ENCODE peak calls at places on chromosomes 3 and 15, in four cellular contexts. One of them, this sample, is unnamed. For H3K4me1, the result is how much of the 10 kb centered on the place peaks cover.

GRCh38 chr15:92077353-92078080 is 224.0 kb downstream of the SLCO3A1 start:
- DNase-seq in HCT116: peak
- DNase-seq in left ventricle myocardium inferior: peak
- DNase-seq in lower lobe of right lung: peak
- DNase-seq in this sample: peak

GRCh38 chr15:27694506-27695077 is 404.5 kb downstream of the OCA2 start:
- DNase-seq in lower lobe of right lung: no peak
- DNase-seq in left ventricle myocardium inferior: no peak
- DNase-seq in HCT116: no peak
- DNase-seq in this sample: no peak

GRCh38 chr3:102006812-102007485 is 157.6 kb downstream of the NFKBIZ start:
- DNase-seq in left ventricle myocardium inferior: peak
- DNase-seq in lower lobe of right lung: no peak
- DNase-seq in HCT116: no peak
- DNase-seq in this sample: no peak

GRCh38 chr3:122786067-122786466 is 7.6 kb downstream of the HSPBAP1 start:
- DNase-seq in left ventricle myocardium inferior: no peak
- DNase-seq in HCT116: no peak
- DNase-seq in lower lobe of right lung: no peak
- DNase-seq in this sample: no peak

GRCh38 chr3:13025090-13025489 is 48.1 kb downstream of the IQSEC1 start:
- DNase-seq in lower lobe of right lung: peak
- DNase-seq in HCT116: peak
- DNase-seq in left ventricle myocardium inferior: peak
- DNase-seq in this sample: no peak

GRCh38 chr3:184160456-184160855 is 5.3 kb downstream of the DVL3 start:
- DNase-seq in HCT116: no peak
- DNase-seq in lower lobe of right lung: no peak
- DNase-seq in left ventricle myocardium inferior: no peak
- DNase-seq in this sample: no peak

GRCh38 chr15:60135961-60136360 is 131.8 kb downstream of the FOXB1 start:
- DNase-seq in left ventricle myocardium inferior: no peak
- DNase-seq in lower lobe of right lung: no peak
- DNase-seq in HCT116: no peak
- DNase-seq in this sample: no peak

GRCh38 chr15:70502576-70502975 is 260.8 kb downstream of the UACA start:
- DNase-seq in HCT116: no peak
- DNase-seq in lower lobe of right lung: no peak
- DNase-seq in left ventricle myocardium inferior: no peak
- DNase-seq in this sample: no peak

GRCh38 chr3:152257246-152258074 is 11.3 kb upstream of the MBNL1 start:
- DNase-seq in lower lobe of right lung: no peak
- DNase-seq in left ventricle myocardium inferior: no peak
- DNase-seq in HCT116: no peak
- DNase-seq in this sample: no peak

GRCh38 chr3:171407746-171408145 is 52.5 kb downstream of the TNIK start:
- DNase-seq in HCT116: no peak
- DNase-seq in left ventricle myocardium inferior: no peak
- DNase-seq in lower lobe of right lung: no peak
- DNase-seq in this sample: no peak

GRCh38 chr3:71476950-71477349 is 106.6 kb downstream of the FOXP1 start:
- DNase-seq in left ventricle myocardium inferior: no peak
- DNase-seq in lower lobe of right lung: no peak
- DNase-seq in HCT116: no peak
- DNase-seq in this sample: no peak

GRCh38 chr15:41969851-41970431 is 2.4 kb downstream of the EHD4 start:
- DNase-seq in left ventricle myocardium inferior: no peak
- DNase-seq in HCT116: no peak
- DNase-seq in lower lobe of right lung: no peak
- DNase-seq in this sample: no peak

GRCh38 chr3:176430244-176430893 is 766.9 kb downstream of the TBL1XR1 start:
- DNase-seq in left ventricle myocardium inferior: no peak
- DNase-seq in lower lobe of right lung: no peak
- DNase-seq in HCT116: peak
- DNase-seq in this sample: peak

GRCh38 chr15:60362318-60363023 is 35.3 kb downstream of the ANXA2 start:
- DNase-seq in lower lobe of right lung: no peak
- DNase-seq in HCT116: no peak
- DNase-seq in left ventricle myocardium inferior: no peak
- DNase-seq in this sample: no peak

GRCh38 chr3:114673481-114673880 is 379.7 kb downstream of the TIGIT start:
- DNase-seq in lower lobe of right lung: no peak
- DNase-seq in left ventricle myocardium inferior: no peak
- DNase-seq in HCT116: no peak
- DNase-seq in this sample: no peak

GRCh38 chr3:34011171-34012101 is 213.0 kb downstream of the PDCD6IP start:
- DNase-seq in lower lobe of right lung: no peak
- DNase-seq in left ventricle myocardium inferior: no peak
- DNase-seq in HCT116: peak
- DNase-seq in this sample: peak

GRCh38 chr3:34009480-34009844 is 211.0 kb downstream of the PDCD6IP start:
- DNase-seq in lower lobe of right lung: no peak
- DNase-seq in HCT116: no peak
- DNase-seq in left ventricle myocardium inferior: no peak
- DNase-seq in this sample: no peak

GRCh38 chr3:34005886-34006285 is 207.5 kb downstream of the PDCD6IP start:
- DNase-seq in left ventricle myocardium inferior: no peak
- DNase-seq in HCT116: no peak
- DNase-seq in lower lobe of right lung: no peak
- DNase-seq in this sample: no peak

GRCh38 chr3:34008191-34008590 is 209.8 kb downstream of the PDCD6IP start:
- DNase-seq in HCT116: no peak
- DNase-seq in lower lobe of right lung: no peak
- DNase-seq in left ventricle myocardium inferior: no peak
- DNase-seq in this sample: no peak

GRCh38 chr3:34008836-34009479 is 210.5 kb downstream of the PDCD6IP start:
- DNase-seq in lower lobe of right lung: no peak
- DNase-seq in HCT116: no peak
- DNase-seq in left ventricle myocardium inferior: no peak
- DNase-seq in this sample: no peak
- H3K4me1 ChIP-seq in lower lobe of right lung: under half
- H3K4me1 ChIP-seq in HCT116: under half
- H3K4me1 ChIP-seq in left ventricle myocardium inferior: under half
- H3K4me1 ChIP-seq in this sample: under half

GRCh38 chr15:90232196-90232595 is 1.5 kb downstream of the CIB1 start:
- DNase-seq in HCT116: no peak
- DNase-seq in left ventricle myocardium inferior: no peak
- DNase-seq in lower lobe of right lung: no peak
- DNase-seq in this sample: no peak

GRCh38 chr15:90232941-90233700 is 620 bp downstream of the CIB1 start:
- DNase-seq in lower lobe of right lung: peak
- DNase-seq in HCT116: no peak
- DNase-seq in left ventricle myocardium inferior: peak
- DNase-seq in this sample: peak

GRCh38 chr15:90230071-90230494 is 3.7 kb downstream of the CIB1 start:
- DNase-seq in HCT116: no peak
- DNase-seq in left ventricle myocardium inferior: peak
- DNase-seq in lower lobe of right lung: no peak
- DNase-seq in this sample: no peak

GRCh38 chr15:90230610-90231009 is 3.1 kb downstream of the CIB1 start:
- DNase-seq in HCT116: no peak
- DNase-seq in lower lobe of right lung: no peak
- DNase-seq in left ventricle myocardium inferior: no peak
- DNase-seq in this sample: no peak

DNA sequence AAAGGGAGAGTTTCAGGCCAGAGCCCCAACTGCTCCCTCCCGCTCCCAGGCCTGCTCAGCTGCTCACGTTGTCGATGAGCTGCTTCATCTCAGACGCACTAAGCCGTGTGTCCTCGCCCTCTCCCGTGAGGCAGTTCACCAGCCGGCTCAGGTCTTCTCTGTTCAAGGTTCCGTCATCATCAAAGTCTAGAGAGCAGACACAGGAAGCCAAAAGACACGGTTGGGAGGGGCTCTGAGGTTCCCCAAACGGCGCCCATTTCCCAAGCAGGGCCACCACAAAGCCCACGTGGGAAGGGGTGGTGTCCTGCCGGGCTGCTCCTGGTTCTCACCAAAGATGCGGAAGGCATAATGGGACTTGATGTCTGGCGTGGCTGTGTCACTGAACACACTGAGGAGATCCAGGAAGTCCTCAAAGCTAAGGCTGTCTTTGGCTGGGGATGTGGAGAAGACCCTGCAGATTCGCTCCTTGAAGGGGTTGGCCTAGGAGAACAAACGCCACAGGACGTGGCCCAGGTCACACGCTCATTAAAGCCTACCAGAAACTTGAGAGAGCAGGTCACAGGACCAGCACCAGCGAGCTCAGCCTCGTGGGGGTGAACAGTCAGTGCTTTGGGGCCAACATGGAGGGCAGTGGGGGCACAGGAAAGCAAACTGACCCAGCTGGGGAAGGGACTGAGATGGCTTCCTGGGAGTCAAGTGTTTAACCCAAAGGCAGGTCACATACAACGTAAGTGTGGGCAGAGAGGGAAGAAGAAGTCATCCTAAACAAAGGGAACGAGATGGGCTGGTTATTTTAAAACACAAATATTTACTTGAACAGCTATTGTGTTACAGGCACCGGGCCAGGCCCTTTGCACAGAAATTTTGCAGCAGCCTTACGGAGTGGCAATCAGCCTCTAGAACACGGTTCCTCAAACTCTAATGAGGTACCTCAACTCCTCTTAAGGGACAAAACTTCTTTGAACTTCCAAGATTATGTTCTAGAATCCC is 2.4 kb downstream of the CIB1 start:
- DNase-seq in lower lobe of right lung: peak
- DNase-seq in left ventricle myocardium inferior: no peak
- DNase-seq in HCT116: no peak
- DNase-seq in this sample: no peak
- H3K4me3 ChIP-seq in lower lobe of right lung: peak
- H3K4me3 ChIP-seq in left ventricle myocardium inferior: no peak
- H3K4me3 ChIP-seq in HCT116: no peak
- H3K4me3 ChIP-seq in this sample: no peak

GRCh38 chr3:10744098-10744465 is 71.9 kb upstream of the SLC6A11 start:
- DNase-seq in lower lobe of right lung: no peak
- DNase-seq in HCT116: peak
- DNase-seq in left ventricle myocardium inferior: no peak
- DNase-seq in this sample: peak
- TF ChIP-seq CTCF in lower lobe of right lung: no peak
- TF ChIP-seq CTCF in HCT116: peak
- TF ChIP-seq CTCF in left ventricle myocardium inferior: peak
- TF ChIP-seq CTCF in this sample: peak

GRCh38 chr3:128775241-128775640 is 49.3 kb downstream of the RAB7A start:
- DNase-seq in HCT116: no peak
- DNase-seq in lower lobe of right lung: no peak
- DNase-seq in left ventricle myocardium inferior: no peak
- DNase-seq in this sample: no peak
- H3K4me1 ChIP-seq in HCT116: under half
- H3K4me1 ChIP-seq in lower lobe of right lung: half or more
- H3K4me1 ChIP-seq in left ventricle myocardium inferior: half or more
- H3K4me1 ChIP-seq in this sample: under half

DNA sequence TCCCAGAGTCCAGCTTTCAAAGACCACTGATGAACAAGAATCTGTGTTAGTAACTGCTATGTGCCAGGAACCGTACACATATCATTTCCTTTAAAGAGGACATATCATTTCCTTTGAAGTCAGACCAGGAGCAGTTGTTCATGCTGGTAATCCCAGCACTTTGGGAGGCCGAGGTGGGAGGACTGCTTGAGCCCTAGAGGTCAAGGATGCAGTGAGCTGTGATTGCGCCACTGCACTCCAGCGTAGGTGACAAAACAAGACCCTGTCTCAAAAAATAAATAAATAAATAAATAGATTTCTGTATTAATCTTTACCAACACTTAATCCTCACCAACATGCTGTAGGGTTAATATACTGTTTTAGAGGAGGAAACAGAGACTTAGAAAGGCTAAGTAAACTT is 23.9 kb upstream of the CDV3 start:
- DNase-seq in left ventricle myocardium inferior: no peak
- DNase-seq in HCT116: no peak
- DNase-seq in lower lobe of right lung: no peak
- DNase-seq in this sample: no peak
- H3K4me3 ChIP-seq in left ventricle myocardium inferior: no peak
- H3K4me3 ChIP-seq in HCT116: no peak
- H3K4me3 ChIP-seq in lower lobe of right lung: no peak
- H3K4me3 ChIP-seq in this sample: no peak

GRCh38 chr3:178436773-178437172 is 99.5 kb upstream of the KCNMB2 start:
- DNase-seq in left ventricle myocardium inferior: no peak
- DNase-seq in HCT116: peak
- DNase-seq in lower lobe of right lung: no peak
- DNase-seq in this sample: no peak
- TF ChIP-seq CTCF in left ventricle myocardium inferior: peak
- TF ChIP-seq CTCF in HCT116: peak
- TF ChIP-seq CTCF in lower lobe of right lung: peak
- TF ChIP-seq CTCF in this sample: peak

DNA sequence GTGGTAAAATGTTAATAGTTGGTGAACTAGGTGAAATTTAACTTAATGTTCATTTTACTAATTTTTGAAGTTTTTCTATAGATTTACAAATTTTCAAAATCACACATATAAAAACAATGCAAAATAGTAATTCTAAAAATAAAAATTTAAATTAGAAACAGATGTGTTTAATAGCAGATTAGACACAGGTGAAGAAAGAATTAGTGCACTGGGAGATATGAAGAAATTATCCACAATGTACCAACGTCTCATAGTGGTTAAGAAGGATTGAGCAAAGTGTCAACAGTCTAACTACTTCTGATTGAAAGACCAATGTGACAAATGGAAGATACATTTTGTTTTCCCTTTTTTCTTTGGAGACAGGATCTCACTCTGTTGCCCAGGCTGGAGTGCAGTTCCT is 26.5 kb downstream of the SPG11 start:
- DNase-seq in left ventricle myocardium inferior: no peak
- DNase-seq in lower lobe of right lung: no peak
- DNase-seq in HCT116: no peak
- DNase-seq in this sample: no peak
- H3K4me1 ChIP-seq in left ventricle myocardium inferior: under half
- H3K4me1 ChIP-seq in lower lobe of right lung: under half
- H3K4me1 ChIP-seq in HCT116: under half
- H3K4me1 ChIP-seq in this sample: under half

DNA sequence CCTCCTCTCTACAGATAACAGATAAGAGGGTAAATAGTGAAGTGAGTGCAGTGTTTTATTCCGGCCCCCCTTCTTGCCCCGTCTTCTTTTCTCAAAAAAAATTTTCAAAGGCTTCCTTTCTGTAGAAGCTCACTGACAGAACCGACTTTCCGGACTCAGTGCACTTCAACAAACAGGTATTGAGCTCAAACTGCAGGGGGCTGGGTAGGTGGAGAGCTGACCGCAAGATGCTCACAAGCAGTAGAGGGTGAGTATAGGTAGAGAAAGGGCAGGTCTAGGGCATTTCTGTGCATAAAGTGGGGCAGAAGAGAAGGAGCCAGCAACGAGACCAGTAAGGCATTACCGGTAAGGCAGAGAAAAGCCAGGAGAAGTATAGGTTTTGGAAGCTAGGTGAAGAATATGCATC is 97.2 kb downstream of the ST6GAL1 start:
- DNase-seq in lower lobe of right lung: no peak
- DNase-seq in left ventricle myocardium inferior: no peak
- DNase-seq in HCT116: no peak
- DNase-seq in this sample: no peak
- H3K4me3 ChIP-seq in lower lobe of right lung: no peak
- H3K4me3 ChIP-seq in left ventricle myocardium inferior: no peak
- H3K4me3 ChIP-seq in HCT116: no peak
- H3K4me3 ChIP-seq in this sample: no peak

This sample was measured in Caco-2.